ENCODE peak calls at places on chromosomes 4 and X, in ten cellular contexts. S, Y, I, W, N, H, C, D, T and O are unnamed samples.

GRCh38 chr4:156584100-156584499 is 387.5 kb downstream of the PDGFC start:
- DNase-seq in S (no peak), Y (no peak), I (no peak), W (no peak), N (no peak), H (no peak), C (no peak), D (no peak), T (no peak), O (peak; percentile 23)

GRCh38 chr4:23921993-23922392 is 32.1 kb upstream of the PPARGC1A start:
- DNase-seq in S (no peak), Y (no peak), I (no peak), W (no peak), N (no peak), H (no peak), C (no peak), D (no peak), T (no peak), O (no peak)

GRCh38 chrX:11100281-11101035 is 10.7 kb upstream of the HCCS start:
- DNase-seq in S (peak; percentile 74), Y (peak; percentile 34), I (no peak), W (no peak), N (no peak), H (peak; percentile 70), C (peak; percentile 16), D (peak; percentile 30), T (no peak), O (peak; percentile 63)

GRCh38 chr4:35734381-35735098 is 509.8 kb downstream of the ARAP2 start:
- DNase-seq in S (no peak), Y (no peak), I (no peak), W (no peak), N (no peak), H (no peak), C (no peak), D (no peak), T (no peak), O (no peak)

GRCh38 chr4:106160560-106160959 is 155.4 kb downstream of the TBCK start:
- DNase-seq in S (no peak), Y (no peak), I (no peak), W (no peak), N (no peak), H (no peak), C (no peak), D (no peak), T (no peak), O (no peak)

GRCh38 chr4:19659131-19659530 is 592.6 kb upstream of the SLIT2 start:
- DNase-seq in S (no peak), Y (no peak), I (no peak), W (no peak), N (no peak), H (no peak), C (no peak), D (no peak), T (no peak), O (no peak)

GRCh38 chr4:37383579-37384229 is 139.2 kb downstream of the NWD2 start:
- DNase-seq in S (no peak), Y (no peak), I (no peak), W (no peak), N (peak; percentile 41), H (no peak), C (no peak), D (no peak), T (no peak), O (peak; percentile 13)

GRCh38 chr4:14084598-14084997 is 457.1 kb upstream of the BOD1L1 start:
- DNase-seq in S (no peak), Y (no peak), I (no peak), W (no peak), N (no peak), H (no peak), C (no peak), D (no peak), T (no peak), O (no peak)

GRCh38 chrX:44974462-44974861 is 101.5 kb downstream of the KDM6A start:
- DNase-seq in S (no peak), Y (no peak), I (no peak), W (no peak), N (no peak), H (no peak), C (no peak), D (no peak), T (no peak), O (peak; percentile 50)

GRCh38 chrX:11196476-11196875 is 85.3 kb downstream of the HCCS start:
- DNase-seq in S (no peak), Y (no peak), I (no peak), W (no peak), N (no peak), H (no peak), C (no peak), D (no peak), T (no peak), O (no peak)

GRCh38 chr4:8235224-8235623 is 34.3 kb upstream of the HTRA3 start:
- DNase-seq in S (no peak), Y (no peak), I (no peak), W (no peak), N (no peak), H (peak; percentile 70), C (no peak), D (no peak), T (no peak), O (no peak)

GRCh38 chr4:8236920-8237195 is 32.7 kb upstream of the HTRA3 start:
- DNase-seq in S (no peak), Y (no peak), I (no peak), W (no peak), N (no peak), H (no peak), C (no peak), D (no peak), T (no peak), O (no peak)

GRCh38 chr4:8235686-8236085 is 33.9 kb upstream of the HTRA3 start:
- DNase-seq in S (no peak), Y (no peak), I (no peak), W (no peak), N (no peak), H (no peak), C (no peak), D (no peak), T (no peak), O (no peak)

GRCh38 chr4:8237256-8237989 is 32.1 kb upstream of the HTRA3 start:
- DNase-seq in S (no peak), Y (no peak), I (no peak), W (no peak), N (no peak), H (no peak), C (no peak), D (no peak), T (no peak), O (no peak)

GRCh38 chr4:8236141-8236919 is 33.2 kb upstream of the HTRA3 start:
- DNase-seq in S (no peak), Y (no peak), I (no peak), W (no peak), N (peak; percentile 37), H (no peak), C (no peak), D (no peak), T (no peak), O (no peak)
- H3K4me1 ChIP-seq in S (no peaks in the 10 kb centered on the region), Y (peaks cover 11% of the 10 kb centered on the region), I (peaks cover 12% of the 10 kb centered on the region), W (peaks cover 12% of the 10 kb centered on the region), N (peaks cover 17% of the 10 kb centered on the region), H (no peaks in the 10 kb centered on the region), C (no peaks in the 10 kb centered on the region), D (no peaks in the 10 kb centered on the region), T (no peaks in the 10 kb centered on the region), O (no peaks in the 10 kb centered on the region)

GRCh38 chr4:2269206-2269531 is 7.3 kb upstream of the MXD4 start:
- DNase-seq in S (peak; percentile 55), Y (no peak), I (peak; percentile 72), W (no peak), N (no peak), H (no peak), C (no peak), D (no peak), T (no peak), O (no peak)
- TF ChIP-seq POLR2A in S (no peak), Y (no peak), I (no peak), W (no peak), N (no peak), H (no peak), C (no peak), D (no peak), T (no peak), O (no peak)

DNA sequence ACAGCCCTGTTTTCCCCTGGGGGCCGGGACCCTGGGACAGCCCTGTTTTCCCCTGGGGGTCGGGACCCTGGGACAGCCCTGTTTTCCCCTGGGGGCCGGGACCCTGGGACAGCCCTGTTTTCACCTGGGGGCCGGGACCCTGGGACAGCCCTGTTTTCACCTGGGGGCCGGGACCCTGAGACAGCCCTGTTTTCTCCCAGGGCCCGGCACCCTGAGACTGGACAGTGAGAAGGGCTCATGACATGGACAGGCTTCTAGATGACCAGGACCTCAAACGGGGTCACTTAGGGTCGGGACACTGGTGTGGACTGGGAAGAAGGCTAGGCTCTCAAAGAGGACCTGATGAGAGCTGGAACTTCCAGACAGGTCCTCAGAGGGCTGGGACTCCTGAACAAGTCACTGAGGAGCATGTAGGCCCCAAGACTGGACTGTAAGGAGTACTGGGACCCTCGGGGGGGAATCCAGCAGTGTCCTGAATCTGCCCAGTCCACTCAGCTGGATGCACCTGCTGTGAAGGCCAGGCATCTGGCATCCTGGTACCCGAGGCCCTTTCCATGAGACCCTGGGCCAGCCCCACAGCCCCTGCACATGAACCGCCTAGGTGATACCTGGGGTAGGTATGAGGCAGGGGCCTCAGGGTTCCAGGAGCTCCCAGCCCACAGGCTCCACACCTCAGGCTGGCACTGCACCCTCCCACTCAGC is 2.4 kb downstream of the PCGF3 start:
- DNase-seq in S (peak; percentile 58), Y (no peak), I (peak; percentile 74), W (no peak), N (no peak), H (no peak), C (no peak), D (no peak), T (no peak), O (no peak)
- H3K4me3 ChIP-seq in S (no peak overlapping the region), Y (no peak overlapping the region), I (no peak overlapping the region), W (peak overlapping the region; percentile 6), N (no peak overlapping the region), H (no peak overlapping the region), C (no peak overlapping the region), D (no peak overlapping the region), T (no peak overlapping the region), O (no peak overlapping the region)

GRCh38 chr4:10102981-10103330 is 13.6 kb downstream of the WDR1 start:
- DNase-seq in S (no peak), Y (no peak), I (no peak), W (no peak), N (no peak), H (no peak), C (no peak), D (no peak), T (no peak), O (no peak)

GRCh38 chr4:10104991-10105276 is 11.7 kb downstream of the WDR1 start:
- DNase-seq in S (no peak), Y (no peak), I (no peak), W (no peak), N (no peak), H (no peak), C (no peak), D (no peak), T (no peak), O (no peak)

GRCh38 chr4:10105421-10105820 is 11.2 kb downstream of the WDR1 start:
- DNase-seq in S (no peak), Y (no peak), I (no peak), W (no peak), N (no peak), H (no peak), C (no peak), D (no peak), T (no peak), O (no peak)

GRCh38 chr4:10105920-10106319 is 10.7 kb downstream of the WDR1 start:
- DNase-seq in S (no peak), Y (no peak), I (no peak), W (no peak), N (no peak), H (no peak), C (no peak), D (no peak), T (no peak), O (no peak)

GRCh38 chr4:10104211-10104990 is 12.2 kb downstream of the WDR1 start:
- DNase-seq in S (no peak), Y (no peak), I (no peak), W (no peak), N (no peak), H (no peak), C (no peak), D (no peak), T (no peak), O (no peak)
- H3K4me1 ChIP-seq in S (no peaks in the 10 kb centered on the region), Y (peaks cover 52% of the 10 kb centered on the region), I (peaks cover 87% of the 10 kb centered on the region), W (peaks cover 100% of the 10 kb centered on the region), N (peaks cover 26% of the 10 kb centered on the region), H (peaks cover 43% of the 10 kb centered on the region), C (peaks cover 77% of the 10 kb centered on the region), D (peaks cover 18% of the 10 kb centered on the region), T (peaks cover 37% of the 10 kb centered on the region), O (peaks cover 52% of the 10 kb centered on the region)